ENCODE peak calls at places on chromosomes 7 and 10, in ten cellular contexts. S is uterus, R is PC-3, Z is neural progenitor cell, X is vagina, F is aorta, I is cardiac muscle cell, T is fibroblast of lung, N is body of pancreas, B is lower lobe of right lung. H is an unnamed sample. For H3K4me1, the result is how much of the 10 kb centered on the place peaks cover.

GRCh38 chr10:119396008-119396708 is 146.4 kb downstream of the RGS10 start:
- DNase-seq in T (no peak), X (no peak), I (no peak), B (no peak), F (no peak), N (no peak), S (no peak), Z (no peak), R (no peak), H (no peak)

GRCh38 chr10:48839809-48840679 is 99.6 kb downstream of the LRRC18 start:
- DNase-seq in R (no peak), Z (no peak), S (no peak), N (no peak), B (no peak), F (no peak), X (no peak), T (no peak), I (no peak), H (no peak)

GRCh38 chr10:16817125-16818019 is at the start of gene RSU1:
- DNase-seq in N (peak), B (peak), F (peak), X (peak), Z (peak), S (peak), T (peak), I (peak), R (peak), H (peak)

GRCh38 chr7:26664735-26665420 is 199.5 kb downstream of the SKAP2 start:
- DNase-seq in R (peak), I (no peak), T (peak), B (no peak), X (no peak), Z (no peak), N (peak), F (no peak), S (no peak), H (no peak)

GRCh38 chr7:99499713-99500636 is at the start of gene ZNF394:
- DNase-seq in T (peak), Z (peak), N (peak), R (peak), B (peak), X (peak), F (peak), I (peak), S (peak), H (peak)

GRCh38 chr7:151632750-151633515 is 113.2 kb upstream of the RHEB start:
- DNase-seq in B (peak), N (peak), S (peak), F (peak), R (peak), I (no peak), T (peak), Z (peak), X (no peak), H (peak)

GRCh38 chr10:451021-451471 is 238.4 kb downstream of the DIP2C start:
- DNase-seq in T (peak), N (no peak), Z (no peak), R (no peak), B (no peak), X (no peak), S (no peak), F (no peak), I (no peak), H (no peak)

GRCh38 chr10:102398172-102399020 is 2.9 kb downstream of the NFKB2 start:
- DNase-seq in I (no peak), B (no peak), X (no peak), F (no peak), Z (no peak), R (no peak), N (no peak), T (no peak), S (no peak), H (no peak)

GRCh38 chr10:44926771-44927751 is 15.9 kb downstream of the TMEM72 start:
- DNase-seq in B (no peak), Z (no peak), F (no peak), R (no peak), N (peak), X (no peak), I (no peak), S (no peak), T (peak), H (no peak)

GRCh38 chr10:5832946-5833345 is 19.7 kb upstream of the GDI2 start:
- DNase-seq in X (no peak), S (no peak), F (no peak), I (no peak), Z (no peak), N (no peak), R (peak), T (no peak), B (no peak), H (no peak)

GRCh38 chr10:43090188-43090587 is 13.3 kb downstream of the RET start:
- DNase-seq in I (no peak), X (no peak), T (no peak), S (no peak), R (no peak), N (peak), B (no peak), Z (no peak), F (no peak), H (no peak)

GRCh38 chr10:43093423-43094090 is 16.7 kb downstream of the RET start:
- DNase-seq in F (no peak), Z (peak), B (no peak), N (no peak), X (no peak), S (no peak), R (peak), I (peak), T (no peak), H (no peak)

GRCh38 chr10:43090664-43091063 is 13.8 kb downstream of the RET start:
- DNase-seq in T (no peak), F (no peak), N (no peak), I (no peak), Z (no peak), B (no peak), X (no peak), S (no peak), R (no peak), H (no peak)

GRCh38 chr10:43094091-43094484 is 17.2 kb downstream of the RET start:
- DNase-seq in S (no peak), N (no peak), F (no peak), T (no peak), X (no peak), Z (no peak), I (no peak), R (no peak), B (no peak), H (no peak)

GRCh38 chr10:43091846-43092245 is 15.0 kb downstream of the RET start:
- DNase-seq in Z (no peak), N (no peak), B (no peak), R (peak), X (no peak), S (no peak), I (no peak), T (no peak), F (no peak), H (no peak)
- H3K4me1 ChIP-seq in Z (under half), N (under half), B (under half), R (under half), X (under half), S (under half), I (under half), T (under half), F (under half), H (under half)

GRCh38 chr10:47311900-47312662 is 10.2 kb upstream of the GDF2 start:
- DNase-seq in F (peak), X (no peak), Z (peak), B (peak), I (peak), N (peak), R (peak), S (peak), T (peak), H (peak)
- H3K4me3 ChIP-seq in F (no peak), X (no peak), Z (no peak), B (no peak), I (no peak), N (no peak), R (no peak), S (no peak), T (no peak), H (no peak)

DNA sequence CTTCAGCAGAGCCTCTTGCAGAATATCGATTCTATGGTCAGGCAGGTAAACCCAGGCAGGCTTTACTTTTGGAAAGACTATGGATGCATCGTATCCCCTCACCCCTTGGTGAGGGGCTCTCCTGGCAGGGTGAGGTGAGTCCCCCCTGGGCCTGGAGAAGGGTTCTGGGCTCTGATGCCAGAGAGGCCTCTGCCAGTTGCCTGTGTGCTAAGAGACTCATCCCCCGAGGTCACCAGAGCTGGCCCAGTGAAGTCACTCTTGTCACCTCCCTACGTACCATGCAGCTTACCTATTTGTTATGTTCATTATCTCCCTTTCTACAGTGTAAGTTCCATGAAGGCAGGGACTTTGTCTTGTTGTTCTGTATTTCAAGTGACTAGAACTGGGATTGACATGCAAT is 51.3 kb downstream of the TSPAN15 start:
- DNase-seq in S (no peak), Z (no peak), B (peak), R (no peak), X (peak), T (no peak), I (no peak), N (no peak), F (no peak), H (no peak)
- H3K4me1 ChIP-seq in S (under half), Z (under half), B (under half), R (under half), X (under half), T (under half), I (under half), N (under half), F (under half), H (under half)

GRCh38 chr7:127251048-127251451 is 1.7 kb downstream of the GRM8 start:
- DNase-seq in R (no peak), S (no peak), B (no peak), T (no peak), F (no peak), X (no peak), Z (peak), N (peak), I (no peak), H (no peak)

GRCh38 chr7:127252736-127253288 is at the start of gene GRM8:
- DNase-seq in T (peak), S (peak), R (peak), X (no peak), N (peak), Z (peak), B (peak), F (peak), I (peak), H (peak)

GRCh38 chr7:127252380-127252718 is 392 bp downstream of the GRM8 start:
- DNase-seq in N (no peak), T (no peak), I (no peak), Z (peak), X (no peak), F (no peak), S (no peak), B (no peak), R (no peak), H (no peak)

GRCh38 chr7:127251458-127252379 is 1.0 kb downstream of the GRM8 start:
- DNase-seq in N (peak), T (no peak), Z (peak), F (no peak), R (no peak), B (no peak), X (no peak), S (no peak), I (peak), H (no peak)

DNA sequence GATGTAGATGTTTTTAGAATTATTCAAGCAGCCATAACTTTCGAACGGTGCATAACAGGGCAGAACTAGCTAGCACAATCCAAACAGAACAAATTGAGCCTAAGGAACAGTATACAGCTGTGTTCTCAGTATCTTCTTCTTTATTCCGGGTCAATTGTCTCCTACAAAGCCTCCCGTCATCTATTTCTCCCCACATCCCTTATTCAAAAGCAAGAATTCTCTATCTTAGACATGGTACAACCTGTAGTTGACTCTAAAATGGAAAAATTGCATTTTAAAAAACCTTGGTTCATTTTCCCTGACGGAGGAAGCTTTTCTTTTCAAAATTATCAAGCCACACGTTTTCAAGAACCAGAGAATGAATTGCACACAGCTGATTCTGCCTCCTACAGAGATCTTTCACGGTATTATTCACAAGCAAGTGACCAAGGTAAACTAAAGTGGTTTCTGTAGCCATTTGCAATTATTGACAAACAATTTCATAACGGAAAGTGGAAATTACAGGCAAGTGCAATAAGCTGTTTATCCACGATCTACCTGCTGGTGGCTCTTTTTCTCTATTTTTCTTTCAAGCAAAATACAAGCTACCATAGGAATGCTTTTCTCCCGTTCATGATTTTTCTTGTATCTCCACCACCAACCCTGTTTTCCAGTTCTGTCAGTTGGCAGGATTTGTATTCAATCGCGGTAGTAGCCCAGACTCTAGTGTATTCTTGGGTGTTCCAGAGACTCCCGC is 2.3 kb downstream of the GRM8 start:
- DNase-seq in N (no peak), B (no peak), R (peak), S (no peak), I (no peak), F (no peak), Z (no peak), T (no peak), X (no peak), H (no peak)
- H3K4me3 ChIP-seq in N (no peak), B (no peak), R (no peak), S (no peak), I (no peak), F (no peak), Z (no peak), T (no peak), X (no peak), H (peak)

GRCh38 chr7:37729160-37729559 is 45.6 kb downstream of the GPR141 start:
- DNase-seq in I (no peak), R (no peak), N (no peak), B (no peak), T (no peak), F (peak), X (no peak), Z (no peak), S (no peak), H (no peak)

GRCh38 chr7:37730489-37730888 is 46.9 kb downstream of the GPR141 start:
- DNase-seq in F (no peak), R (no peak), Z (no peak), S (no peak), I (no peak), X (no peak), B (no peak), N (peak), T (no peak), H (no peak)

GRCh38 chr7:37732880-37733279 is 49.3 kb downstream of the GPR141 start:
- DNase-seq in Z (no peak), T (no peak), I (no peak), R (peak), N (peak), F (no peak), B (no peak), S (no peak), X (no peak), H (no peak)

GRCh38 chr7:37728747-37729146 is 45.2 kb downstream of the GPR141 start:
- DNase-seq in F (no peak), T (no peak), R (no peak), S (no peak), Z (no peak), N (no peak), B (no peak), X (no peak), I (no peak), H (no peak)

GRCh38 chr7:37732253-37732652 is 48.7 kb downstream of the GPR141 start:
- DNase-seq in Z (peak), I (peak), N (peak), T (no peak), S (peak), X (no peak), B (no peak), R (peak), F (peak), H (no peak)
- H3K4me1 ChIP-seq in Z (under half), I (under half), N (under half), T (under half), S (under half), X (under half), B (under half), R (under half), F (under half), H (under half)